ENCODE peak calls at places on chromosomes 5 and 9, in four cellular contexts. C, F, P and T are unnamed samples.

GRCh38 chr5:14105717-14106435 is 37.3 kb upstream of the TRIO start:
- DNase-seq in C (no peak), P (no peak), F (peak), T (no peak)

GRCh38 chr5:150386024-150386855 is 26.5 kb downstream of the CD74 start:
- DNase-seq in C (no peak), P (no peak), F (no peak), T (no peak)

GRCh38 chr5:152113401-152113800 is 188.8 kb upstream of the GLRA1 start:
- DNase-seq in P (no peak), F (no peak), C (no peak), T (no peak)

GRCh38 chr5:179268966-179269693 is 76.1 kb downstream of the ADAMTS2 start:
- DNase-seq in F (no peak), C (no peak), P (no peak), T (no peak)

GRCh38 chr9:18706648-18707047 is 232.7 kb downstream of the ADAMTSL1 start:
- DNase-seq in F (no peak), P (no peak), C (no peak), T (no peak)

GRCh38 chr5:123014689-123015088 is 21.8 kb downstream of the PPIC start:
- DNase-seq in P (no peak), C (no peak), F (peak), T (no peak)

GRCh38 chr5:157215143-157215825 is 34.6 kb downstream of the ITK start:
- DNase-seq in F (no peak), C (no peak), P (no peak), T (no peak)

GRCh38 chr5:69494481-69494880 is 1.9 kb downstream of the OCLN start:
- DNase-seq in C (no peak), F (no peak), P (no peak), T (no peak)

GRCh38 chr5:128040927-128041326 is 42.6 kb upstream of the SLC12A2 start:
- DNase-seq in P (no peak), F (no peak), C (no peak), T (no peak)

GRCh38 chr5:14161825-14162556 is 18.8 kb downstream of the TRIO start:
- DNase-seq in C (no peak), P (no peak), F (no peak), T (no peak)

GRCh38 chr5:146007973-146008372 is 71.6 kb downstream of the SH3RF2 start:
- DNase-seq in C (no peak), P (no peak), F (no peak), T (no peak)

GRCh38 chr5:151808451-151809169 is 36.9 kb downstream of the G3BP1 start:
- DNase-seq in F (no peak), C (no peak), P (no peak), T (no peak)

GRCh38 chr9:131398204-131398603 is 4.3 kb downstream of the PRRC2B start:
- DNase-seq in F (no peak), P (no peak), C (peak), T (peak)
- TF ChIP-seq ELF4 in F (no peak), P (no peak), C (no peak), T (no peak)

DNA sequence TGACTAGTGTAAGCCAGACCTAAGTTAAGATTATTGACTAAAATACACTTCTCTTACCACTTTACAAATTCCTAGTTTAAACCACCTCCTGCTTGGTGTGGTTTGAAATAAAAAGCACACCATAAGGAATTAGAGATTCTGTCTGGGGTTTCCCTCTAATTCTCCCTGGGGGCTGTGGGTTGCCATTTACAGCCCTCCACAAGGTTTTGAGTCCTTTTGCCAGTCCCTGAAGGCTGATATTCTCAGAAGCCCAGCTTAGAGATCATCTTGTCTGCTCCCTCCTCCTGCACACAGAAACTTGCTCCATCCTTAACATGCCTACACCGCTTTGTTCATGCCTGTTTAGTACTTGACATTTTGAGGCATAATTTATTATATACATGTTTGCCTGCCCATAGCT is 7.2 kb upstream of the LMNB1 start:
- DNase-seq in P (no peak), C (no peak), F (no peak), T (no peak)
- TF ChIP-seq ELF4 in P (no peak), C (no peak), F (no peak), T (no peak)

GRCh38 chr9:117547904-117548303 is 133.0 kb upstream of the ASTN2 start:
- DNase-seq in P (no peak), C (no peak), F (no peak), T (no peak)

GRCh38 chr9:117547321-117547720 is 132.5 kb upstream of the ASTN2 start:
- DNase-seq in F (no peak), C (no peak), P (no peak), T (no peak)

GRCh38 chr9:117548556-117548955 is 133.7 kb upstream of the ASTN2 start:
- DNase-seq in P (no peak), C (no peak), F (no peak), T (no peak)

GRCh38 chr9:117545846-117546245 is 131.0 kb upstream of the ASTN2 start:
- DNase-seq in C (no peak), F (no peak), P (no peak), T (no peak)

DNA sequence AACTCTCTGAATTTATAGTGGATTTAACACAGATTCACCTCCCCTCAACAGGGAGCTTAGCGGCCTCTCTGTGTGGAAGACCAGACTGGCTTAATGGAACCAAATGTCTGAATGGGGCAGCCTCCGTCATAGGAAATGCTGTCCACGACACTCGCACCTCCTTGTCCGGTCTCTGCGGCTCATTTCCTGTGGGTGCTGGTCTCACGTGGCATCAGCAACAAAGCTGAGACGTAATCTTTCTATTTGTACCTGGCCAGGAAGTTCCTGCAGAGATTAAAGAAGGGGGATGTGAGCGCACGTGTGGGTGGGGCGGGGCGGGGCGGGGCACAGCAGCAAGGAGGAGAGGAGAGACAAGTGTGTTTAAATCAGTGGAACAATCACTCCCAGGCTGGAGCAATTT is 132.0 kb upstream of the ASTN2 start:
- DNase-seq in C (no peak), F (no peak), P (no peak), T (no peak)
- TF ChIP-seq ELF4 in C (no peak), F (no peak), P (no peak), T (no peak)

GRCh38 chr9:36318212-36318802 is 60.1 kb upstream of the GNE start:
- DNase-seq in F (no peak), P (no peak), C (no peak), T (no peak)

GRCh38 chr9:36316049-36316448 is 57.8 kb upstream of the GNE start:
- DNase-seq in P (no peak), C (no peak), F (no peak), T (no peak)

GRCh38 chr9:36317766-36318165 is 59.5 kb upstream of the GNE start:
- DNase-seq in C (no peak), P (peak), F (peak), T (no peak)

GRCh38 chr9:36315283-36315682 is 57.0 kb upstream of the GNE start:
- DNase-seq in F (no peak), C (no peak), P (no peak), T (no peak)

DNA sequence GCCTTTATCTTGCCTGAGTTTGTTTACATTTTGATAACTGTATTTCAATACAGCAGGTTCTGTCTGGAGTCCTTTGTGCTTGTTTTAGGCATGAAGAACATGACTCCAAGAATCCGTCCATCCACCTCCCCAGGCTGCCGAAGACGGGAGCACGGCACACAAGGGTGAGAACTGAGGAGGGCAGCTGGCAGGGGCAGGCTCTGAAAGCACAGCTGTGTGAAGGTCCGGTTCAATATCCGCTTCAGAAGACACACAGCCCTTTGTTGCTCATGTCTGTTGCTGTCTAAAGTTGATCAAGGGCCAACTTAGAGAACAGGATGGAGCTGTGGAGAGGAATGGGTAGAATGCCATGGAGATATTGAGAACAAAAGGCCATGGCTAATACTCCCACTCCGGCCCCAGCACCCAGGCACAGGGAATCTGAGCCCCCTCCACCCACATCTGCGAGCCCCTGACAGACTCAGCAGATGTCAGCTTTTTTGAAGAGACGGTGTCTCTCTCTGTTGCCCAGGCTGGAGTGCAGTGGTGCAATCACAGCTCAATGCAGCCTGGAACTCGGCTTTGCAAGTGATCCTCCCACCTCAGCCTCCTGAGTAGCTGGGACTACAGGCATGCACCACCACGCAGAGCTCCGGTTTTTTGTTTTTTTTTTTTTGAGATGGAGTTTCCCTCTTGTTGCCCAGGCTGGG is 58.5 kb upstream of the GNE start:
- DNase-seq in P (no peak), C (no peak), F (peak), T (no peak)
- TF ChIP-seq ELF4 in P (no peak), C (no peak), F (no peak), T (no peak)